ENCODE peak calls at places on chromosome 9, in nine cellular contexts. G is psoas muscle; Y is tibial nerve; D is cardiac muscle cell; P is SJSA1; E is OCI-LY7; Z is mucosa of descending colon; N is HCT116; V is CD4-positive, CD25-positive, alpha-beta regulatory T cell. M is an unnamed sample. For H3K36me3, the result is how much of the 10 kb centered on the place peaks cover.

GRCh38 chr9:126939821-126940221 is 25.2 kb downstream of the RALGPS1 start:
- DNase-seq in D (no peak), N (no peak), Y (no peak), V (no peak), G (no peak), P (no peak), Z (no peak), E (no peak), M (peak)

GRCh38 chr9:1427856-1428255 is 377.7 kb downstream of the DMRT2 start:
- DNase-seq in D (no peak), P (no peak), Y (no peak), N (no peak), Z (no peak), V (no peak), E (no peak), G (no peak), M (no peak)

GRCh38 chr9:134922066-134922931 is 4.6 kb upstream of the FCN1 start:
- DNase-seq in E (no peak), V (no peak), G (peak), P (peak), Y (no peak), D (no peak), N (no peak), Z (no peak), M (peak)

GRCh38 chr9:69877852-69878507 is 57.4 kb downstream of the CFAP95 start:
- DNase-seq in P (no peak), N (peak), V (peak), D (peak), Z (no peak), Y (no peak), G (no peak), E (peak), M (no peak)

GRCh38 chr9:27765266-27765665 is 192.0 kb upstream of the C9orf72 start:
- DNase-seq in P (no peak), G (no peak), E (no peak), Z (no peak), N (no peak), D (no peak), V (no peak), Y (no peak), M (no peak)

GRCh38 chr9:78788101-78788500 is 491.2 kb downstream of the PSAT1 start:
- DNase-seq in G (no peak), Y (no peak), N (no peak), E (no peak), V (no peak), D (no peak), Z (no peak), P (no peak), M (no peak)

GRCh38 chr9:85258823-85259370 is 482.9 kb downstream of the AGTPBP1 start:
- DNase-seq in G (peak), E (peak), D (peak), N (peak), Z (peak), Y (peak), P (no peak), V (peak), M (no peak)

GRCh38 chr9:121349009-121349408 is 21.0 kb downstream of the STOM start:
- DNase-seq in G (no peak), P (no peak), V (no peak), N (no peak), Z (no peak), Y (no peak), D (no peak), E (no peak), M (no peak)

GRCh38 chr9:134863306-134863902 is 17.2 kb upstream of the FCN2 start:
- DNase-seq in Z (no peak), G (peak), E (no peak), Y (no peak), V (no peak), P (peak), N (no peak), D (no peak), M (no peak)

GRCh38 chr9:76553680-76554079 is 94.7 kb downstream of the GCNT1 start:
- DNase-seq in N (no peak), G (no peak), V (no peak), Y (no peak), E (no peak), P (no peak), Z (no peak), D (no peak), M (no peak)

GRCh38 chr9:38253200-38253599 is 139.3 kb upstream of the ALDH1B1 start:
- DNase-seq in D (no peak), Y (no peak), P (no peak), E (no peak), V (no peak), Z (no peak), G (no peak), N (no peak), M (no peak)

GRCh38 chr9:133028221-133028620 is 2.6 kb upstream of the GTF3C5 start:
- DNase-seq in N (no peak), Y (no peak), D (no peak), G (no peak), Z (no peak), E (no peak), V (no peak), P (no peak), M (no peak)

GRCh38 chr9:134570726-134571325 is 70.8 kb upstream of the COL5A1 start:
- DNase-seq in V (no peak), N (no peak), Y (no peak), P (peak), E (no peak), Z (peak), G (no peak), D (no peak), M (no peak)

GRCh38 chr9:124257070-124257864 is 482 bp upstream of the NEK6 start:
- DNase-seq in Y (no peak), Z (peak), D (no peak), P (no peak), E (peak), V (no peak), G (no peak), N (no peak), M (no peak)

GRCh38 chr9:129175825-129176633 is 2.0 kb downstream of the IER5L start:
- DNase-seq in Y (peak), N (peak), G (peak), D (peak), Z (peak), V (peak), P (peak), E (peak), M (peak)

GRCh38 chr9:72858089-72858912 is 94.6 kb downstream of the ALDH1A1 start:
- DNase-seq in E (no peak), N (no peak), P (no peak), Z (peak), Y (no peak), D (no peak), G (peak), V (no peak), M (no peak)

GRCh38 chr9:101383361-101383760 is 1.4 kb downstream of the BAAT start:
- DNase-seq in Y (no peak), V (no peak), G (no peak), E (no peak), Z (no peak), P (no peak), D (no peak), N (no peak), M (no peak)

GRCh38 chr9:37602817-37603216 is 10.4 kb upstream of the TOMM5 start:
- DNase-seq in G (peak), P (no peak), E (no peak), V (no peak), D (no peak), Z (peak), N (no peak), Y (no peak), M (no peak)

GRCh38 chr9:4262735-4263141 is 37.1 kb downstream of the GLIS3 start:
- DNase-seq in P (peak), Y (no peak), D (no peak), G (no peak), N (peak), E (no peak), V (no peak), Z (no peak), M (no peak)

GRCh38 chr9:4955836-4956235 is 29.2 kb upstream of the JAK2 start:
- DNase-seq in P (no peak), E (no peak), N (no peak), Y (no peak), Z (no peak), V (no peak), D (no peak), G (no peak), M (no peak)

GRCh38 chr9:105694848-105695581 is 674 bp downstream of the TMEM38B start:
- DNase-seq in N (no peak), Z (peak), D (peak), V (peak), G (peak), Y (peak), P (peak), E (peak), M (peak)

GRCh38 chr9:19303216-19303615 is 72.7 kb downstream of the DENND4C start:
- DNase-seq in Z (no peak), N (no peak), D (no peak), P (no peak), G (no peak), E (no peak), V (no peak), Y (no peak), M (no peak)

GRCh38 chr9:20191239-20191840 is 402.5 kb upstream of the SLC24A2 start:
- DNase-seq in D (no peak), V (no peak), E (no peak), P (no peak), Y (no peak), G (no peak), Z (no peak), N (no peak), M (no peak)

GRCh38 chr9:16626577-16627130 is 243.8 kb downstream of the BNC2 start:
- DNase-seq in D (peak), N (no peak), P (peak), E (no peak), V (no peak), Y (no peak), G (peak), Z (no peak), M (no peak)

GRCh38 chr9:15178621-15179020 is 128.4 kb downstream of the TTC39B start:
- DNase-seq in Y (no peak), Z (no peak), G (no peak), E (no peak), N (no peak), V (no peak), D (no peak), P (no peak), M (no peak)

GRCh38 chr9:76687861-76688374 is 76.3 kb upstream of the PCA3 start:
- DNase-seq in G (no peak), D (no peak), P (peak), V (no peak), Y (no peak), E (no peak), N (peak), Z (no peak), M (no peak)

GRCh38 chr9:130661461-130662098 is 2.8 kb upstream of the PRDM12 start:
- DNase-seq in P (no peak), Y (no peak), D (no peak), V (no peak), E (no peak), Z (no peak), G (no peak), N (no peak), M (no peak)

GRCh38 chr9:96245399-96245798 is 56.6 kb downstream of the HSD17B3 start:
- DNase-seq in Y (no peak), G (no peak), V (no peak), E (peak), P (no peak), D (no peak), Z (no peak), N (no peak), M (no peak)

DNA sequence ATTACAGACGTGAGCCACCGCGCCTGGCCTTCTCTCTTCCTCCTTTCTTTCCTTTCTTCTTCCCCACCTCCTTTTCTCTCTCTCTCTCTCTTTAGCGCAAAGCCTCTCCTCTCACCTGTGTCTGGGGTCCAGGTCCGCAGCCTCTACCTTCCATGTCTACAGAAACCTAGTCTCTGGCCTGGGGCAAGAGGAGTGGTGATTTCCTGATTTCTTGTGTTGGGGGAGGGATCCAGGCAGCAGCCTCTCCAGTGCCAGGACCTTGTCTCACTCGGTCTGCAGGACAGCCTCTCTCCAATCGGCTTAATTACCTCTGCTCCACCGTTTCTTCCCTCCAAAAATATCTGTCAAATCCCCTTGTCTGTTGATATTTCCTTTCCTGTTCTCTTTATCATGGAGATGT is 16.1 kb upstream of the FAM120A start:
- DNase-seq in V (no peak), Y (no peak), D (no peak), E (no peak), G (no peak), N (no peak), P (no peak), Z (no peak), M (no peak)
- H3K36me3 ChIP-seq in V (under half), Y (under half), D (under half), E (under half), G (under half), N (under half), P (under half), Z (under half), M (under half)

GRCh38 chr9:137139468-137140150 is 655 bp downstream of the GRIN1 start:
- DNase-seq in E (no peak), V (no peak), D (no peak), G (no peak), P (no peak), Y (no peak), N (no peak), Z (no peak), M (no peak)
- H3K36me3 ChIP-seq in E (under half), V (under half), D (under half), G (under half), P (under half), Y (under half), N (under half), Z (under half), M (under half)

GRCh38 chr9:123113185-123113584 is 79.7 kb downstream of the GPR21 start:
- DNase-seq in Y (no peak), E (no peak), N (no peak), D (no peak), G (no peak), P (no peak), V (no peak), Z (no peak), M (no peak)

GRCh38 chr9:123111977-123112869 is 78.8 kb downstream of the GPR21 start:
- DNase-seq in Y (no peak), V (peak), D (no peak), G (peak), E (peak), Z (peak), N (no peak), P (no peak), M (no peak)

GRCh38 chr9:123109540-123110279 is 76.2 kb downstream of the GPR21 start:
- DNase-seq in Y (no peak), V (no peak), N (no peak), Z (no peak), G (no peak), P (no peak), E (no peak), D (no peak), M (no peak)

GRCh38 chr9:123108976-123109375 is 75.5 kb downstream of the GPR21 start:
- DNase-seq in E (no peak), P (no peak), N (no peak), D (no peak), G (no peak), V (no peak), Z (no peak), Y (no peak), M (no peak)

GRCh38 chr9:123111427-123111826 is 78.0 kb downstream of the GPR21 start:
- DNase-seq in N (no peak), P (no peak), D (no peak), E (peak), Z (no peak), G (no peak), Y (no peak), V (peak), M (no peak)
- H3K36me3 ChIP-seq in N (under half), P (under half), D (under half), E (half or more), Z (under half), G (under half), Y (under half), V (under half), M (under half)

GRCh38 chr9:111542497-111543254 is 17.7 kb downstream of the ZNF483 start:
- DNase-seq in N (no peak), Y (no peak), D (no peak), E (no peak), Z (no peak), P (no peak), V (no peak), G (no peak), M (no peak)
- H3K36me3 ChIP-seq in N (under half), Y (under half), D (under half), E (under half), Z (under half), P (under half), V (under half), G (under half), M (under half)